ENCODE peak calls at places on chromosomes 5 and 9, in five cellular contexts. Y, T, O, E and Q are unnamed samples.

GRCh38 chr5:71789746-71790145 is 70.7 kb downstream of the CARTPT start:
- DNase-seq in E (no peak), Y (no peak), T (no peak), O (no peak), Q (no peak)

GRCh38 chr5:14901462-14902051 is 30.0 kb upstream of the ANKH start:
- DNase-seq in Y (peak; percentile 69), E (peak; percentile 51), T (no peak), O (no peak), Q (peak; percentile 21)

GRCh38 chr5:172726966-172727365 is 44.0 kb downstream of the DUSP1 start:
- DNase-seq in E (no peak), O (no peak), T (no peak), Y (no peak), Q (no peak)

GRCh38 chr5:150278046-150278760 is 11.4 kb downstream of the CAMK2A start:
- DNase-seq in Y (no peak), E (peak; percentile 25), O (no peak), T (no peak), Q (no peak)

GRCh38 chr5:113487411-113487778 is 858 bp downstream of the MCC start:
- DNase-seq in T (peak; percentile 5), E (peak; percentile 11), O (peak; percentile 75), Y (peak; percentile 49), Q (peak; percentile 2)

GRCh38 chr5:53109041-53109435 is 519 bp downstream of the MOCS2 start:
- DNase-seq in T (peak; percentile 23), O (no peak), Y (peak; percentile 59), E (peak; percentile 23), Q (no peak)

GRCh38 chr5:111530298-111530740 is 18.0 kb upstream of the STARD4 start:
- DNase-seq in Y (no peak), E (peak; percentile 66), O (no peak), T (peak; percentile 63), Q (peak; percentile 75)

GRCh38 chr5:160787247-160787646 is 64.8 kb downstream of the ATP10B start:
- DNase-seq in Y (no peak), T (no peak), E (no peak), O (peak; percentile 41), Q (no peak)

GRCh38 chr5:91848453-91848852 is 465.3 kb upstream of the ARRDC3 start:
- DNase-seq in Y (peak; percentile 89), T (peak; percentile 59), O (no peak), E (peak; percentile 80), Q (no peak)

GRCh38 chr9:90025816-90026215 is 421.0 kb downstream of the GADD45G start:
- DNase-seq in Y (no peak), O (peak; percentile 27), T (peak; percentile 65), E (peak; percentile 1), Q (peak; percentile 34)

GRCh38 chr9:90029996-90030395 is 425.2 kb downstream of the GADD45G start:
- DNase-seq in T (no peak), O (no peak), Y (no peak), E (no peak), Q (no peak)

GRCh38 chr9:90024419-90024818 is 419.6 kb downstream of the GADD45G start:
- DNase-seq in O (no peak), E (no peak), T (no peak), Y (no peak), Q (no peak)

GRCh38 chr9:90024823-90025222 is 420.0 kb downstream of the GADD45G start:
- DNase-seq in Y (no peak), T (no peak), E (no peak), O (no peak), Q (no peak)

GRCh38 chr9:90027296-90027790 is 422.5 kb downstream of the GADD45G start:
- DNase-seq in O (no peak), E (no peak), T (no peak), Y (no peak), Q (no peak)
- H3K4me3 ChIP-seq in O (no peak overlapping the region), E (no peak overlapping the region), T (no peak overlapping the region), Y (no peak overlapping the region), Q (no peak overlapping the region)

GRCh38 chr9:136297016-136297691 is 6.7 kb downstream of the CCDC187 start:
- DNase-seq in T (no peak), E (no peak), Y (no peak), O (no peak), Q (peak; percentile 58)
- H3K4me3 ChIP-seq in T (no peak overlapping the region), E (no peak overlapping the region), Y (no peak overlapping the region), O (no peak overlapping the region), Q (no peak overlapping the region)

GRCh38 chr5:83471405-83472212 is at the start of gene VCAN:
- DNase-seq in T (peak; percentile 87), O (peak; percentile 73), Y (peak; percentile 92), E (peak; percentile 89), Q (peak; percentile 55)
- H3K4me3 ChIP-seq in T (peak within 1 kb of the TSS; percentile 75), O (peak within 1 kb of the TSS; percentile 93), Y (peak within 1 kb of the TSS; percentile 94), E (peak within 1 kb of the TSS; percentile 82), Q (no peak within 1 kb of the TSS)

GRCh38 chr9:91933556-91934352 is 16.3 kb downstream of the ROR2 start:
- DNase-seq in O (no peak), Y (no peak), T (no peak), E (no peak), Q (no peak)
- H3K4me3 ChIP-seq in O (no peak overlapping the region), Y (no peak overlapping the region), T (no peak overlapping the region), E (no peak overlapping the region), Q (no peak overlapping the region)

GRCh38 chr9:125600194-125600593 is 106.8 kb downstream of the MAPKAP1 start:
- DNase-seq in T (no peak), E (no peak), Y (peak; percentile 28), O (no peak), Q (peak; percentile 34)
- H3K4me3 ChIP-seq in T (no peak overlapping the region), E (no peak overlapping the region), Y (no peak overlapping the region), O (no peak overlapping the region), Q (no peak overlapping the region)

DNA sequence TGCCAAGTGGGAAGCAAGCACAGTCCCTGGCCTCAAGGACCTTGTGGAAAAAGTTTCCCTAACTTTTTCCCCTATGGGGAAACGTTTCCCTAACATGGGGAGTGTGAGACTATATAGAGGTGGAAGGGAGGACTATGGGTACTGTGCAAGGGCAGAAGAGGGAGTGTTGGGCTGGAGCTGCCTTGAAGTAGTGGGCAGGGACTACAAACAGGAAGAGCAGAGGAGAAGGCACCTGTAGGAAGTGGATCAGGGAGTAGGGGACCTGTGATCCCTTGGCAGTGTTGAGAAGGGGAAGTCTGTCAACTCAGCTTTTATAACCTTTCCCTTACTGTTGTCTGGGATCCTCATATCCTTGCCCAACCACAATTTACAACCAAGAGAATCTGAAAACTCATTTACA is 1.4 kb downstream of the CMYA5 start:
- DNase-seq in E (no peak), T (no peak), Y (no peak), O (no peak), Q (no peak)
- H3K4me3 ChIP-seq in E (no peak overlapping the region), T (no peak overlapping the region), Y (peak overlapping the region; percentile 82), O (no peak overlapping the region), Q (no peak overlapping the region)

GRCh38 chr9:129696803-129697110 is 31.3 kb downstream of the PRRX2 start:
- DNase-seq in O (peak; percentile 83), T (no peak), E (no peak), Y (no peak), Q (no peak)
- H3K4me3 ChIP-seq in O (peak overlapping the region; percentile 53), T (peak overlapping the region; percentile 56), E (peak overlapping the region; percentile 53), Y (peak overlapping the region; percentile 70), Q (no peak overlapping the region)